ENCODE peak calls at places on chromosomes 2 and 18, in six cellular contexts. L is A549; P is skeletal muscle cell; T is WERI-Rb-1; O is stimulated activated CD8-positive, alpha-beta memory T cell treated with anti-CD3 and anti-CD28 coated beads, Interleukin-12 subunit alpha, Interleukin-12 subunit beta, amount 100 ng/mL, for 1 hour; K is activated CD8-positive, alpha-beta T cell treated with anti-CD3 and anti-CD28 coated beads, Interleukin-2, amount 10 ng/mL, durations not matched to agents 7 days and 5 days. E is an unnamed sample.

GRCh38 chr2:188324067-188324466 is 32.4 kb downstream of the GULP1 start:
- DNase-seq in L (no peak), P (no peak), T (no peak), O (no peak), K (no peak), E (no peak)

GRCh38 chr2:194867328-194867727 is 789.7 kb upstream of the SLC39A10 start:
- DNase-seq in L (no peak), P (no peak), T (no peak), O (no peak), K (no peak), E (no peak)

GRCh38 chr2:138095336-138095735 is 131.1 kb downstream of the HNMT start:
- DNase-seq in L (no peak), P (no peak), T (no peak), O (no peak), K (no peak), E (no peak)

GRCh38 chr18:10139783-10140410 is 226.1 kb downstream of the VAPA start:
- DNase-seq in L (peak), P (no peak), T (no peak), O (no peak), K (no peak), E (no peak)

GRCh38 chr18:49944681-49945080 is 131.3 kb upstream of the ACAA2 start:
- DNase-seq in L (no peak), P (no peak), T (peak), O (no peak), K (peak), E (peak)

GRCh38 chr2:75608684-75609333 is 37.8 kb upstream of the MRPL19 start:
- DNase-seq in L (peak), P (no peak), T (peak), O (peak), K (peak), E (peak)

GRCh38 chr2:221494556-221494955 is 77.5 kb downstream of the EPHA4 start:
- DNase-seq in L (no peak), P (no peak), T (no peak), O (no peak), K (no peak), E (no peak)

GRCh38 chr2:11343626-11344341 is 652 bp downstream of the ROCK2 start:
- DNase-seq in L (peak), P (no peak), T (peak), O (no peak), K (peak), E (peak)

GRCh38 chr18:39681061-39681460 is 2115.5 kb upstream of the CELF4 start:
- DNase-seq in L (no peak), P (no peak), T (no peak), O (no peak), K (no peak), E (no peak)

GRCh38 chr18:47929681-47930085 is 776 bp downstream of the SMAD2 start:
- DNase-seq in L (no peak), P (no peak), T (no peak), O (no peak), K (no peak), E (no peak)

GRCh38 chr2:146807568-146808168 is 1037.2 kb upstream of the ACVR2A start:
- DNase-seq in L (no peak), P (peak), T (peak), O (no peak), K (no peak), E (no peak)

GRCh38 chr2:236815746-236816145 is 246.1 kb downstream of the ACKR3 start:
- DNase-seq in L (no peak), P (no peak), T (no peak), O (no peak), K (no peak), E (no peak)

GRCh38 chr2:190984595-190984994 is 29.4 kb downstream of the STAT1 start:
- DNase-seq in L (no peak), P (no peak), T (no peak), O (no peak), K (no peak), E (no peak)

GRCh38 chr18:58100154-58100553 is 56.1 kb downstream of the NEDD4L start:
- DNase-seq in L (no peak), P (no peak), T (no peak), O (no peak), K (no peak), E (no peak)

GRCh38 chr2:119448427-119449141 is 16.9 kb downstream of the TMEM37 start:
- DNase-seq in L (no peak), P (no peak), T (no peak), O (no peak), K (no peak), E (no peak)

GRCh38 chr2:168120310-168120709 is 127.1 kb downstream of the STK39 start:
- DNase-seq in L (no peak), P (no peak), T (no peak), O (no peak), K (no peak), E (no peak)

GRCh38 chr2:132645176-132645575 is 24.8 kb downstream of the LYPD1 start:
- DNase-seq in L (no peak), P (no peak), T (peak), O (no peak), K (no peak), E (no peak)

GRCh38 chr2:22360735-22361374 is 1024.1 kb upstream of the KLHL29 start:
- DNase-seq in L (no peak), P (no peak), T (no peak), O (no peak), K (no peak), E (no peak)

GRCh38 chr2:36197192-36197591 is 158.4 kb upstream of the CRIM1 start:
- DNase-seq in L (no peak), P (no peak), T (no peak), O (no peak), K (no peak), E (no peak)

GRCh38 chr2:66717491-66717890 is 282.6 kb downstream of the MEIS1 start:
- DNase-seq in L (no peak), P (peak), T (no peak), O (no peak), K (no peak), E (no peak)

GRCh38 chr18:3117493-3118192 is 102.1 kb downstream of the MYOM1 start:
- DNase-seq in L (no peak), P (no peak), T (no peak), O (no peak), K (no peak), E (no peak)

GRCh38 chr2:143345887-143346612 is 216.8 kb downstream of the ARHGAP15 start:
- DNase-seq in L (no peak), P (no peak), T (no peak), O (no peak), K (no peak), E (no peak)

GRCh38 chr2:39470580-39470979 is 33.5 kb upstream of the MAP4K3 start:
- DNase-seq in L (no peak), P (no peak), T (no peak), O (no peak), K (no peak), E (no peak)

GRCh38 chr2:180722551-180723239 is 257.7 kb upstream of the UBE2E3 start:
- DNase-seq in L (no peak), P (peak), T (no peak), O (no peak), K (no peak), E (no peak)

GRCh38 chr2:201130524-201131186 is 14.7 kb downstream of the CFLAR start:
- DNase-seq in L (no peak), P (peak), T (no peak), O (no peak), K (peak), E (no peak)

GRCh38 chr2:228318218-228318617 is 136.7 kb upstream of the SPHKAP start:
- DNase-seq in L (peak), P (no peak), T (peak), O (no peak), K (no peak), E (no peak)

GRCh38 chr2:203413796-203414195 is 85.6 kb downstream of the ABI2 start:
- DNase-seq in L (no peak), P (no peak), T (no peak), O (no peak), K (no peak), E (no peak)

GRCh38 chr2:460861-461260 is 173.0 kb upstream of the ALKAL2 start:
- DNase-seq in L (no peak), P (no peak), T (no peak), O (peak), K (peak), E (no peak)

GRCh38 chr18:35637226-35637625 is 55.7 kb downstream of the GALNT1 start:
- DNase-seq in L (no peak), P (no peak), T (no peak), O (no peak), K (no peak), E (no peak)

GRCh38 chr18:10930078-10930477 is 219.3 kb downstream of the PIEZO2 start:
- DNase-seq in L (no peak), P (no peak), T (no peak), O (no peak), K (no peak), E (no peak)